ENCODE peak calls at places on chromosome 4, in five cellular contexts. N is ovary, L is NB4, A is SK-N-SH, T is neuronal stem cell. U is an unnamed sample.

GRCh38 chr4:87375719-87376291 is 15.2 kb downstream of the HSD17B11 start:
- DNase-seq in N (no peak), L (peak), A (peak), T (no peak), U (peak)

GRCh38 chr4:79913581-79913980 is 159.4 kb downstream of the ANTXR2 start:
- DNase-seq in N (no peak), L (peak), A (no peak), T (no peak), U (no peak)

GRCh38 chr4:8182858-8183725 is 16.0 kb upstream of the SH3TC1 start:
- DNase-seq in N (peak), L (no peak), A (no peak), T (no peak), U (peak)

GRCh38 chr4:61693520-61693919 is 493.4 kb downstream of the ADGRL3 start:
- DNase-seq in N (no peak), L (no peak), A (no peak), T (no peak), U (no peak)

GRCh38 chr4:89137695-89138094 is 26.4 kb downstream of the TIGD2 start:
- DNase-seq in N (no peak), L (no peak), A (no peak), T (no peak), U (no peak)

GRCh38 chr4:16626945-16627344 is 271.5 kb downstream of the LDB2 start:
- DNase-seq in N (no peak), L (peak), A (no peak), T (no peak), U (no peak)

GRCh38 chr4:61294001-61294400 is 93.9 kb downstream of the ADGRL3 start:
- DNase-seq in N (no peak), L (no peak), A (no peak), T (no peak), U (no peak)

GRCh38 chr4:52721968-52722814 is 29.0 kb downstream of the ERVMER34-1 start:
- DNase-seq in N (peak), L (peak), A (peak), T (peak), U (no peak)

GRCh38 chr4:88953400-88953799 is 103.6 kb downstream of the FAM13A start:
- DNase-seq in N (no peak), L (peak), A (no peak), T (no peak), U (no peak)

GRCh38 chr4:57426779-57427395 is 316.7 kb upstream of the IGFBP7 start:
- DNase-seq in N (peak), L (peak), A (peak), T (peak), U (peak)

GRCh38 chr4:14700083-14700482 is 302.2 kb upstream of the CPEB2 start:
- DNase-seq in N (no peak), L (no peak), A (no peak), T (no peak), U (no peak)

DNA sequence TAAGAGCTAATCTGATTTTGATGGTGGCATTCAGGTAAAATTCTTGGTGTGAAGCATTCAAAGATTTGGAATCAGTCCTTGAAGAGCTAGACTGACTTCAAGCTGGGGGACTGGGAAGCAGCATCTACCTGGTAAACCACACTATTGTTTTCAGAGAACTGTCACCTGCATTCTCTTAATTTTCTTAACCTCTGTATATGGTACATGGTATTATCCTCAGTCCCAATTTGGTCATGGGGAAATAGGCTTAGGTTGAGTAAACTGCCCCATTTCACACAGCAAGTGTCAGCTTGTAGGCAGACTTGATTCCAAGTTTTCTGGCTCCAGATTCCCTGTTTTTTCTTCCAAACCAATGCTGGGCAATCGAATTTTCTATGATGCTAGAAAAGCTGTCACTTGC is 104.4 kb downstream of the CHRNA9 start:
- DNase-seq in N (no peak), L (no peak), A (no peak), T (no peak), U (no peak)
- H3K4me3 ChIP-seq in N (no peak), L (no peak), A (no peak), T (no peak), U (no peak)

GRCh38 chr4:1310031-1310795 is 20.5 kb downstream of the MAEA start:
- DNase-seq in N (no peak), L (no peak), A (no peak), T (no peak), U (no peak)
- H3K4me3 ChIP-seq in N (peak), L (no peak), A (peak), T (peak), U (no peak)

GRCh38 chr4:6307891-6308290 is 38.2 kb downstream of the WFS1 start:
- DNase-seq in N (no peak), L (no peak), A (no peak), T (no peak), U (no peak)

GRCh38 chr4:6307230-6307629 is 37.6 kb downstream of the WFS1 start:
- DNase-seq in N (no peak), L (no peak), A (no peak), T (no peak), U (no peak)

GRCh38 chr4:6306299-6306698 is 36.6 kb downstream of the WFS1 start:
- DNase-seq in N (no peak), L (no peak), A (no peak), T (no peak), U (no peak)

GRCh38 chr4:6308890-6309643 is 39.4 kb downstream of the WFS1 start:
- DNase-seq in N (peak), L (no peak), A (peak), T (peak), U (no peak)

GRCh38 chr4:6309755-6310154 is 40.1 kb downstream of the WFS1 start:
- DNase-seq in N (no peak), L (no peak), A (no peak), T (no peak), U (no peak)
- H3K4me3 ChIP-seq in N (peak), L (no peak), A (peak), T (peak), U (no peak)

GRCh38 chr4:128468485-128468989 is 180.9 kb upstream of the PGRMC2 start:
- DNase-seq in N (no peak), L (no peak), A (peak), T (no peak), U (no peak)
- H3K4me3 ChIP-seq in N (no peak), L (no peak), A (no peak), T (no peak), U (no peak)

U was measured in HAP-1.